ENCODE peak calls at places on chromosomes 1 and 21, in five cellular contexts. D is brain microvascular endothelial cell; I is T-helper 1 cell; R is NCI-H460; S is stimulated activated CD4-positive, alpha-beta T cell treated with anti-CD3 and anti-CD28 coated beads, Interleukin-15, amount 100 ng/mL, for 48 hours. A is an unnamed sample.

GRCh38 chr1:12001996-12002493 is 17.3 kb upstream of the MIIP start:
- DNase-seq in D (no peak), I (no peak), R (no peak), S (no peak), A (no peak)

GRCh38 chr1:47983677-47984076 is 13.5 kb downstream of the TRABD2B start:
- DNase-seq in D (no peak), I (no peak), R (no peak), S (no peak), A (no peak)

GRCh38 chr1:86849756-86850155 is 64.2 kb downstream of the SELENOF start:
- DNase-seq in D (no peak), I (no peak), R (no peak), S (no peak), A (no peak)

GRCh38 chr1:84735483-84735882 is 45.2 kb upstream of the SSX2IP start:
- DNase-seq in D (no peak), I (no peak), R (no peak), S (no peak), A (no peak)

GRCh38 chr1:209600541-209600940 is 17.0 kb downstream of the CAMK1G start:
- DNase-seq in D (no peak), I (no peak), R (no peak), S (no peak), A (no peak)

GRCh38 chr1:89724369-89725015 is 91.6 kb downstream of the LRRC8C start:
- DNase-seq in D (no peak), I (no peak), R (no peak), S (peak; percentile 58), A (no peak)

GRCh38 chr1:155106862-155107261 is 20.8 kb upstream of the EFNA1 start:
- DNase-seq in D (no peak), I (no peak), R (no peak), S (no peak), A (no peak)

GRCh38 chr1:87252406-87252805 is 76.3 kb upstream of the LMO4 start:
- DNase-seq in D (no peak), I (no peak), R (no peak), S (no peak), A (no peak)

GRCh38 chr21:42336065-42336464 is 14.7 kb downstream of the TFF2 start:
- DNase-seq in D (peak; percentile 2), I (no peak), R (no peak), S (no peak), A (no peak)

GRCh38 chr1:147515046-147515869 is 26.0 kb upstream of the BCL9 start:
- DNase-seq in D (no peak), I (no peak), R (peak; percentile 51), S (no peak), A (no peak)

GRCh38 chr1:114153621-114154145 is at the start of gene SYT6:
- DNase-seq in D (no peak), I (no peak), R (no peak), S (no peak), A (no peak)

GRCh38 chr1:172180886-172181285 is 239.6 kb upstream of the C1orf105 start:
- DNase-seq in D (peak; percentile 43), I (no peak), R (peak; percentile 27), S (peak; percentile 7), A (peak; percentile 25)

GRCh38 chr1:40652979-40653378 is 12.5 kb downstream of the RIMS3 start:
- DNase-seq in D (no peak), I (no peak), R (no peak), S (no peak), A (no peak)

GRCh38 chr1:187763976-187764375 is 935.2 kb downstream of the PLA2G4A start:
- DNase-seq in D (peak; percentile 20), I (no peak), R (no peak), S (no peak), A (no peak)

GRCh38 chr1:35660581-35661473 is 19.5 kb upstream of the PSMB2 start:
- DNase-seq in D (peak; percentile 48), I (no peak), R (peak; percentile 20), S (no peak), A (no peak)

GRCh38 chr1:165773324-165773965 is 4.8 kb upstream of the TMCO1 start:
- DNase-seq in D (peak; percentile 90), I (no peak), R (peak; percentile 58), S (no peak), A (no peak)

GRCh38 chr21:45535341-45536081 is 6.7 kb downstream of the SLC19A1 start:
- DNase-seq in D (no peak), I (peak; percentile 2), R (no peak), S (no peak), A (no peak)

GRCh38 chr1:204968946-204969345 is 74.1 kb upstream of the CNTN2 start:
- DNase-seq in D (no peak), I (no peak), R (no peak), S (no peak), A (no peak)